ENCODE peak calls at places on chromosomes 5 and 9, in ten cellular contexts. One of them, this sample, is unnamed.
A peak's percentile ranks its signal among the peaks of the same experiment; 100 is the strongest.

GRCh38 chr5:91243859-91244258 is 139.3 kb downstream of the ARRDC3 start:
- DNase-seq in body of pancreas: no peak
- DNase-seq in A549: no peak
- DNase-seq in CD8-positive, alpha-beta memory T cell: no peak
- DNase-seq in GM12878: no peak
- DNase-seq in A673: no peak
- DNase-seq in Caco-2: no peak
- DNase-seq in fibroblast of lung: no peak
- DNase-seq in GM23248: no peak
- DNase-seq in cardiac muscle cell: no peak
- DNase-seq in this sample: no peak

GRCh38 chr9:127447416-127448111 is 3.6 kb downstream of the RPL12 start:
- DNase-seq in GM12878: no peak
- DNase-seq in body of pancreas: no peak
- DNase-seq in A673: no peak
- DNase-seq in cardiac muscle cell: no peak
- DNase-seq in Caco-2: no peak
- DNase-seq in fibroblast of lung: peak; percentile 42
- DNase-seq in GM23248: peak; percentile 46
- DNase-seq in A549: no peak
- DNase-seq in CD8-positive, alpha-beta memory T cell: no peak
- DNase-seq in this sample: no peak

GRCh38 chr5:131710391-131710790 is 75.4 kb upstream of the RAPGEF6 start:
- DNase-seq in Caco-2: no peak
- DNase-seq in fibroblast of lung: no peak
- DNase-seq in CD8-positive, alpha-beta memory T cell: no peak
- DNase-seq in GM23248: no peak
- DNase-seq in GM12878: no peak
- DNase-seq in A673: no peak
- DNase-seq in A549: no peak
- DNase-seq in cardiac muscle cell: no peak
- DNase-seq in body of pancreas: no peak
- DNase-seq in this sample: no peak

GRCh38 chr9:121285835-121286687 is 18.1 kb downstream of the GSN start:
- DNase-seq in GM12878: no peak
- DNase-seq in Caco-2: peak; percentile 69
- DNase-seq in cardiac muscle cell: peak; percentile 67
- DNase-seq in body of pancreas: peak; percentile 74
- DNase-seq in CD8-positive, alpha-beta memory T cell: no peak
- DNase-seq in A549: no peak
- DNase-seq in A673: peak; percentile 94
- DNase-seq in GM23248: peak; percentile 86
- DNase-seq in fibroblast of lung: peak; percentile 65
- DNase-seq in this sample: peak; percentile 68

GRCh38 chr5:16936150-16937022 is at the start of gene MYO10:
- DNase-seq in A673: peak; percentile 85
- DNase-seq in fibroblast of lung: peak; percentile 67
- DNase-seq in GM12878: no peak
- DNase-seq in cardiac muscle cell: peak; percentile 91
- DNase-seq in Caco-2: peak; percentile 92
- DNase-seq in CD8-positive, alpha-beta memory T cell: no peak
- DNase-seq in A549: peak; percentile 69
- DNase-seq in body of pancreas: peak; percentile 80
- DNase-seq in GM23248: peak; percentile 93
- DNase-seq in this sample: peak; percentile 75

GRCh38 chr5:40171971-40172370 is 507.7 kb upstream of the PTGER4 start:
- DNase-seq in cardiac muscle cell: no peak
- DNase-seq in fibroblast of lung: peak; percentile 51
- DNase-seq in body of pancreas: no peak
- DNase-seq in GM23248: peak; percentile 76
- DNase-seq in A549: no peak
- DNase-seq in Caco-2: no peak
- DNase-seq in GM12878: no peak
- DNase-seq in A673: no peak
- DNase-seq in CD8-positive, alpha-beta memory T cell: no peak
- DNase-seq in this sample: no peak

GRCh38 chr9:89342948-89343347 is 24.6 kb downstream of the SECISBP2 start:
- DNase-seq in A673: no peak
- DNase-seq in GM23248: peak; percentile 41
- DNase-seq in fibroblast of lung: no peak
- DNase-seq in cardiac muscle cell: no peak
- DNase-seq in A549: no peak
- DNase-seq in GM12878: no peak
- DNase-seq in body of pancreas: no peak
- DNase-seq in Caco-2: no peak
- DNase-seq in CD8-positive, alpha-beta memory T cell: no peak
- DNase-seq in this sample: no peak

GRCh38 chr9:116550728-116551436 is 136.2 kb upstream of the TRIM32 start:
- DNase-seq in fibroblast of lung: peak; percentile 63
- DNase-seq in GM12878: no peak
- DNase-seq in GM23248: peak; percentile 79
- DNase-seq in Caco-2: no peak
- DNase-seq in A673: no peak
- DNase-seq in cardiac muscle cell: no peak
- DNase-seq in A549: no peak
- DNase-seq in body of pancreas: no peak
- DNase-seq in CD8-positive, alpha-beta memory T cell: no peak
- DNase-seq in this sample: peak; percentile 77

GRCh38 chr9:136110082-136111061 is 8.3 kb downstream of the TMEM250 start:
- DNase-seq in A549: no peak
- DNase-seq in body of pancreas: no peak
- DNase-seq in A673: no peak
- DNase-seq in fibroblast of lung: peak; percentile 21
- DNase-seq in GM23248: peak; percentile 46
- DNase-seq in GM12878: no peak
- DNase-seq in CD8-positive, alpha-beta memory T cell: no peak
- DNase-seq in Caco-2: no peak
- DNase-seq in cardiac muscle cell: no peak
- DNase-seq in this sample: no peak

GRCh38 chr9:70588381-70588780 is 173.9 kb upstream of the KLF9 start:
- DNase-seq in A549: no peak
- DNase-seq in Caco-2: no peak
- DNase-seq in CD8-positive, alpha-beta memory T cell: no peak
- DNase-seq in body of pancreas: no peak
- DNase-seq in A673: no peak
- DNase-seq in GM12878: no peak
- DNase-seq in cardiac muscle cell: no peak
- DNase-seq in fibroblast of lung: peak; percentile 87
- DNase-seq in GM23248: no peak
- DNase-seq in this sample: no peak

GRCh38 chr5:167777746-167778145 is 513.7 kb upstream of the WWC1 start:
- DNase-seq in A673: no peak
- DNase-seq in GM23248: peak; percentile 68
- DNase-seq in Caco-2: no peak
- DNase-seq in fibroblast of lung: peak; percentile 59
- DNase-seq in body of pancreas: no peak
- DNase-seq in CD8-positive, alpha-beta memory T cell: no peak
- DNase-seq in A549: no peak
- DNase-seq in GM12878: no peak
- DNase-seq in cardiac muscle cell: no peak
- DNase-seq in this sample: no peak

GRCh38 chr9:105438136-105438839 is 9.5 kb upstream of the FSD1L start:
- DNase-seq in CD8-positive, alpha-beta memory T cell: no peak
- DNase-seq in fibroblast of lung: peak; percentile 93
- DNase-seq in Caco-2: no peak
- DNase-seq in GM12878: no peak
- DNase-seq in body of pancreas: no peak
- DNase-seq in GM23248: peak; percentile 73
- DNase-seq in A673: no peak
- DNase-seq in cardiac muscle cell: no peak
- DNase-seq in A549: no peak
- DNase-seq in this sample: no peak

GRCh38 chr9:106581973-106582372 is 281.0 kb upstream of the ZNF462 start:
- DNase-seq in A549: no peak
- DNase-seq in Caco-2: no peak
- DNase-seq in CD8-positive, alpha-beta memory T cell: no peak
- DNase-seq in cardiac muscle cell: no peak
- DNase-seq in fibroblast of lung: no peak
- DNase-seq in GM12878: no peak
- DNase-seq in GM23248: no peak
- DNase-seq in A673: no peak
- DNase-seq in body of pancreas: no peak
- DNase-seq in this sample: no peak

GRCh38 chr5:172825610-172826204 is 8.3 kb upstream of the ERGIC1 start:
- DNase-seq in A549: no peak
- DNase-seq in Caco-2: no peak
- DNase-seq in CD8-positive, alpha-beta memory T cell: no peak
- DNase-seq in GM23248: no peak
- DNase-seq in fibroblast of lung: no peak
- DNase-seq in GM12878: no peak
- DNase-seq in body of pancreas: no peak
- DNase-seq in cardiac muscle cell: no peak
- DNase-seq in A673: no peak
- DNase-seq in this sample: no peak

GRCh38 chr5:172827843-172828242 is 6.2 kb upstream of the ERGIC1 start:
- DNase-seq in Caco-2: no peak
- DNase-seq in body of pancreas: no peak
- DNase-seq in CD8-positive, alpha-beta memory T cell: no peak
- DNase-seq in A673: no peak
- DNase-seq in A549: no peak
- DNase-seq in GM12878: no peak
- DNase-seq in cardiac muscle cell: no peak
- DNase-seq in GM23248: no peak
- DNase-seq in fibroblast of lung: no peak
- DNase-seq in this sample: no peak

GRCh38 chr5:172830876-172831662 is 3.0 kb upstream of the ERGIC1 start:
- DNase-seq in fibroblast of lung: peak; percentile 92
- DNase-seq in body of pancreas: no peak
- DNase-seq in Caco-2: no peak
- DNase-seq in GM23248: peak; percentile 96
- DNase-seq in A549: no peak
- DNase-seq in GM12878: no peak
- DNase-seq in A673: no peak
- DNase-seq in CD8-positive, alpha-beta memory T cell: no peak
- DNase-seq in cardiac muscle cell: no peak
- DNase-seq in this sample: no peak

GRCh38 chr5:172830275-172830799 is 3.7 kb upstream of the ERGIC1 start:
- DNase-seq in GM23248: no peak
- DNase-seq in A673: no peak
- DNase-seq in Caco-2: no peak
- DNase-seq in CD8-positive, alpha-beta memory T cell: no peak
- DNase-seq in body of pancreas: no peak
- DNase-seq in fibroblast of lung: no peak
- DNase-seq in GM12878: no peak
- DNase-seq in cardiac muscle cell: no peak
- DNase-seq in A549: no peak
- DNase-seq in this sample: no peak

GRCh38 chr5:172828911-172829431 is 5.1 kb upstream of the ERGIC1 start:
- DNase-seq in A673: no peak
- DNase-seq in CD8-positive, alpha-beta memory T cell: no peak
- DNase-seq in fibroblast of lung: peak; percentile 54
- DNase-seq in Caco-2: no peak
- DNase-seq in body of pancreas: no peak
- DNase-seq in GM12878: no peak
- DNase-seq in cardiac muscle cell: no peak
- DNase-seq in A549: no peak
- DNase-seq in GM23248: peak; percentile 25
- DNase-seq in this sample: no peak
- H3K4me1 ChIP-seq in A673: no peaks in the 10 kb centered on the region
- H3K4me1 ChIP-seq in CD8-positive, alpha-beta memory T cell: peaks cover 5% of the 10 kb centered on the region
- H3K4me1 ChIP-seq in fibroblast of lung: peaks cover 14% of the 10 kb centered on the region
- H3K4me1 ChIP-seq in Caco-2: peaks cover 26% of the 10 kb centered on the region
- H3K4me1 ChIP-seq in body of pancreas: peaks cover 9% of the 10 kb centered on the region
- H3K4me1 ChIP-seq in GM12878: peaks cover 5% of the 10 kb centered on the region
- H3K4me1 ChIP-seq in cardiac muscle cell: no peaks in the 10 kb centered on the region
- H3K4me1 ChIP-seq in A549: peaks cover 22% of the 10 kb centered on the region
- H3K4me1 ChIP-seq in GM23248: peaks cover 23% of the 10 kb centered on the region
- H3K4me1 ChIP-seq in this sample: peaks cover 10% of the 10 kb centered on the region

GRCh38 chr9:101352892-101353462 is 31.8 kb downstream of the BAAT start:
- DNase-seq in GM12878: no peak
- DNase-seq in fibroblast of lung: no peak
- DNase-seq in A673: no peak
- DNase-seq in body of pancreas: no peak
- DNase-seq in Caco-2: no peak
- DNase-seq in A549: no peak
- DNase-seq in GM23248: no peak
- DNase-seq in CD8-positive, alpha-beta memory T cell: no peak
- DNase-seq in cardiac muscle cell: no peak
- DNase-seq in this sample: no peak

GRCh38 chr9:101354143-101354764 is 30.6 kb downstream of the BAAT start:
- DNase-seq in CD8-positive, alpha-beta memory T cell: no peak
- DNase-seq in GM12878: no peak
- DNase-seq in Caco-2: peak; percentile 74
- DNase-seq in GM23248: peak; percentile 8
- DNase-seq in A549: peak; percentile 35
- DNase-seq in fibroblast of lung: peak; percentile 7
- DNase-seq in A673: no peak
- DNase-seq in cardiac muscle cell: no peak
- DNase-seq in body of pancreas: peak; percentile 36
- DNase-seq in this sample: no peak

GRCh38 chr9:101353683-101354082 is 31.1 kb downstream of the BAAT start:
- DNase-seq in fibroblast of lung: no peak
- DNase-seq in cardiac muscle cell: no peak
- DNase-seq in A549: no peak
- DNase-seq in CD8-positive, alpha-beta memory T cell: no peak
- DNase-seq in GM12878: no peak
- DNase-seq in body of pancreas: no peak
- DNase-seq in Caco-2: no peak
- DNase-seq in GM23248: no peak
- DNase-seq in A673: no peak
- DNase-seq in this sample: no peak

GRCh38 chr9:101354765-101355708 is 29.8 kb downstream of the BAAT start:
- DNase-seq in fibroblast of lung: no peak
- DNase-seq in Caco-2: peak; percentile 49
- DNase-seq in A673: no peak
- DNase-seq in cardiac muscle cell: no peak
- DNase-seq in body of pancreas: no peak
- DNase-seq in A549: no peak
- DNase-seq in GM12878: no peak
- DNase-seq in GM23248: no peak
- DNase-seq in CD8-positive, alpha-beta memory T cell: no peak
- DNase-seq in this sample: no peak

GRCh38 chr9:101350285-101350684 is 34.5 kb downstream of the BAAT start:
- DNase-seq in A549: no peak
- DNase-seq in GM23248: no peak
- DNase-seq in body of pancreas: no peak
- DNase-seq in cardiac muscle cell: no peak
- DNase-seq in Caco-2: no peak
- DNase-seq in A673: no peak
- DNase-seq in CD8-positive, alpha-beta memory T cell: no peak
- DNase-seq in fibroblast of lung: no peak
- DNase-seq in GM12878: no peak
- DNase-seq in this sample: no peak
- H3K4me1 ChIP-seq in A549: peaks cover 23% of the 10 kb centered on the region
- H3K4me1 ChIP-seq in GM23248: no peaks in the 10 kb centered on the region
- H3K4me1 ChIP-seq in body of pancreas: peaks cover 15% of the 10 kb centered on the region
- H3K4me1 ChIP-seq in cardiac muscle cell: no peaks in the 10 kb centered on the region
- H3K4me1 ChIP-seq in Caco-2: peaks cover 32% of the 10 kb centered on the region
- H3K4me1 ChIP-seq in A673: no peaks in the 10 kb centered on the region
- H3K4me1 ChIP-seq in CD8-positive, alpha-beta memory T cell: no peaks in the 10 kb centered on the region
- H3K4me1 ChIP-seq in fibroblast of lung: no peaks in the 10 kb centered on the region
- H3K4me1 ChIP-seq in GM12878: no peaks in the 10 kb centered on the region
- H3K4me1 ChIP-seq in this sample: no peaks in the 10 kb centered on the region

GRCh38 chr5:124663101-124663506 is 83.3 kb downstream of the ZNF608 start:
- DNase-seq in GM12878: no peak
- DNase-seq in Caco-2: peak; percentile 84
- DNase-seq in CD8-positive, alpha-beta memory T cell: no peak
- DNase-seq in GM23248: peak; percentile 29
- DNase-seq in A673: no peak
- DNase-seq in A549: no peak
- DNase-seq in cardiac muscle cell: peak; percentile 49
- DNase-seq in fibroblast of lung: no peak
- DNase-seq in body of pancreas: no peak
- DNase-seq in this sample: no peak
- H3K4me1 ChIP-seq in GM12878: peaks cover 8% of the 10 kb centered on the region
- H3K4me1 ChIP-seq in Caco-2: peaks cover 62% of the 10 kb centered on the region
- H3K4me1 ChIP-seq in CD8-positive, alpha-beta memory T cell: no peaks in the 10 kb centered on the region
- H3K4me1 ChIP-seq in GM23248: peaks cover 52% of the 10 kb centered on the region
- H3K4me1 ChIP-seq in A673: peaks cover 14% of the 10 kb centered on the region
- H3K4me1 ChIP-seq in A549: peaks cover 50% of the 10 kb centered on the region
- H3K4me1 ChIP-seq in cardiac muscle cell: peaks cover 93% of the 10 kb centered on the region
- H3K4me1 ChIP-seq in fibroblast of lung: peaks cover 14% of the 10 kb centered on the region
- H3K4me1 ChIP-seq in body of pancreas: peaks cover 79% of the 10 kb centered on the region
- H3K4me1 ChIP-seq in this sample: peaks cover 7% of the 10 kb centered on the region

GRCh38 chr9:8728910-8729309 is 929.3 kb upstream of the DMAC1 start:
- DNase-seq in A549: no peak
- DNase-seq in CD8-positive, alpha-beta memory T cell: no peak
- DNase-seq in cardiac muscle cell: no peak
- DNase-seq in body of pancreas: no peak
- DNase-seq in fibroblast of lung: no peak
- DNase-seq in A673: no peak
- DNase-seq in Caco-2: no peak
- DNase-seq in GM12878: no peak
- DNase-seq in GM23248: no peak
- DNase-seq in this sample: no peak
- H3K4me1 ChIP-seq in A549: no peaks in the 10 kb centered on the region
- H3K4me1 ChIP-seq in CD8-positive, alpha-beta memory T cell: no peaks in the 10 kb centered on the region
- H3K4me1 ChIP-seq in cardiac muscle cell: peaks cover 7% of the 10 kb centered on the region
- H3K4me1 ChIP-seq in body of pancreas: no peaks in the 10 kb centered on the region
- H3K4me1 ChIP-seq in fibroblast of lung: no peaks in the 10 kb centered on the region
- H3K4me1 ChIP-seq in A673: peaks cover 12% of the 10 kb centered on the region
- H3K4me1 ChIP-seq in Caco-2: peaks cover under 1% of the 10 kb centered on the region
- H3K4me1 ChIP-seq in GM12878: no peaks in the 10 kb centered on the region
- H3K4me1 ChIP-seq in GM23248: no peaks in the 10 kb centered on the region
- H3K4me1 ChIP-seq in this sample: no peaks in the 10 kb centered on the region